ENCODE peak calls at places on chromosomes 1 and 21, in five cellular contexts. Q is Peyer's patch; C is activated CD4-positive, CD25-positive, alpha-beta regulatory T cell; F is stimulated activated CD4-positive, alpha-beta T cell treated with anti-CD3 and anti-CD28 coated beads, Interleukin-15, amount 100 ng/mL, for 24 hours; O is adrenal gland. J is an unnamed sample.
A peak's percentile ranks its signal among the peaks of the same experiment; 100 is the strongest.

GRCh38 chr1:29271724-29272123 is 35.4 kb downstream of the PTPRU start:
- DNase-seq in O (no peak), Q (no peak), C (no peak), F (no peak), J (no peak)

GRCh38 chr1:162903246-162903645 is 42.3 kb upstream of the CCDC190 start:
- DNase-seq in O (no peak), C (no peak), F (no peak), Q (no peak), J (no peak)

GRCh38 chr1:6176751-6177150 is 3.4 kb downstream of the CHD5 start:
- DNase-seq in Q (no peak), O (no peak), F (no peak), C (no peak), J (no peak)

GRCh38 chr1:238753205-238753720 is 633.1 kb upstream of the CHRM3 start:
- DNase-seq in C (no peak), O (no peak), F (no peak), Q (no peak), J (no peak)

GRCh38 chr1:154198756-154199562 is 7.1 kb upstream of the TPM3 start:
- DNase-seq in C (peak; percentile 2), O (peak; percentile 51), F (peak; percentile 34), Q (peak; percentile 58), J (peak; percentile 79)

GRCh38 chr1:6259491-6260362 is 1.2 kb downstream of the GPR153 start:
- DNase-seq in O (peak; percentile 74), C (peak; percentile 45), Q (peak; percentile 71), F (peak; percentile 85), J (peak; percentile 89)

GRCh38 chr1:225418598-225418997 is 9.2 kb downstream of the LBR start:
- DNase-seq in O (no peak), C (no peak), Q (no peak), F (no peak), J (no peak)

GRCh38 chr1:210438928-210439841 is 110.5 kb downstream of the HHAT start:
- DNase-seq in Q (no peak), F (no peak), O (no peak), C (no peak), J (no peak)

GRCh38 chr21:37862536-37862935 is 53.7 kb downstream of the KCNJ6 start:
- DNase-seq in F (no peak), Q (no peak), C (no peak), O (no peak), J (no peak)

GRCh38 chr1:174954686-174955669 is 44.8 kb upstream of the CACYBP start:
- DNase-seq in O (no peak), Q (no peak), C (no peak), F (no peak), J (peak; percentile 20)

GRCh38 chr1:221510793-221511503 is 230.9 kb downstream of the DUSP10 start:
- DNase-seq in C (no peak), O (no peak), Q (no peak), F (no peak), J (peak; percentile 42)

GRCh38 chr1:198680174-198680871 is 41.5 kb downstream of the PTPRC start:
- DNase-seq in Q (no peak), C (no peak), O (no peak), F (peak; percentile 34), J (no peak)

GRCh38 chr21:35594905-35595304 is 465.4 kb downstream of the SETD4 start:
- DNase-seq in Q (no peak), C (no peak), O (no peak), F (no peak), J (no peak)

GRCh38 chr21:42459065-42459430 is 37.0 kb downstream of the RSPH1 start:
- DNase-seq in C (no peak), Q (no peak), O (no peak), F (no peak), J (no peak)

GRCh38 chr1:206606867-206607266 is 5.4 kb downstream of the EIF2D start:
- DNase-seq in F (no peak), O (no peak), C (no peak), Q (no peak), J (peak; percentile 53)

GRCh38 chr1:201276891-201277290 is 6.4 kb upstream of the PKP1 start:
- DNase-seq in O (no peak), C (no peak), F (no peak), Q (no peak), J (no peak)

GRCh38 chr1:156108664-156109241 is 5.8 kb upstream of the LMNA start:
- DNase-seq in C (no peak), F (no peak), Q (no peak), O (no peak), J (no peak)

GRCh38 chr1:224163311-224163710 is 19.7 kb upstream of the DEGS1 start:
- DNase-seq in O (no peak), F (no peak), Q (no peak), C (no peak), J (no peak)

GRCh38 chr1:9815150-9815549 is 8.6 kb downstream of the CLSTN1 start:
- DNase-seq in F (no peak), O (no peak), Q (no peak), C (no peak), J (no peak)

GRCh38 chr1:75471245-75471644 is 139.7 kb downstream of the SLC44A5 start:
- DNase-seq in F (no peak), O (no peak), C (no peak), Q (no peak), J (peak; percentile 2)

J was measured in erythroblast.